ENCODE peak calls at places on chromosomes 5 and 9, in nine cellular contexts. One of them, this sample, is unnamed.

GRCh38 chr5:147619281-147619680 is 109.4 kb upstream of the DPYSL3 start:
- DNase-seq in foreskin melanocyte: peak
- DNase-seq in AG08396: no peak
- DNase-seq in astrocyte of the spinal cord: peak
- DNase-seq in nephron progenitor cell: no peak
- DNase-seq in AG10803: no peak
- DNase-seq in PC-9: peak
- DNase-seq in choroid plexus epithelial cell: no peak
- DNase-seq in SJSA1: no peak
- DNase-seq in this sample: no peak

GRCh38 chr5:56200856-56201638 is 32.1 kb downstream of the ANKRD55 start:
- DNase-seq in AG10803: peak
- DNase-seq in choroid plexus epithelial cell: peak
- DNase-seq in PC-9: peak
- DNase-seq in foreskin melanocyte: peak
- DNase-seq in astrocyte of the spinal cord: peak
- DNase-seq in AG08396: peak
- DNase-seq in SJSA1: peak
- DNase-seq in nephron progenitor cell: peak
- DNase-seq in this sample: peak

GRCh38 chr9:23073136-23073535 is 626.5 kb downstream of the DMRTA1 start:
- DNase-seq in nephron progenitor cell: no peak
- DNase-seq in PC-9: no peak
- DNase-seq in SJSA1: no peak
- DNase-seq in choroid plexus epithelial cell: no peak
- DNase-seq in AG08396: no peak
- DNase-seq in AG10803: no peak
- DNase-seq in foreskin melanocyte: no peak
- DNase-seq in astrocyte of the spinal cord: no peak
- DNase-seq in this sample: no peak

GRCh38 chr9:78167356-78167755 is 68.5 kb upstream of the CEP78 start:
- DNase-seq in choroid plexus epithelial cell: peak
- DNase-seq in foreskin melanocyte: no peak
- DNase-seq in SJSA1: no peak
- DNase-seq in AG08396: no peak
- DNase-seq in AG10803: no peak
- DNase-seq in astrocyte of the spinal cord: peak
- DNase-seq in nephron progenitor cell: peak
- DNase-seq in PC-9: peak
- DNase-seq in this sample: no peak

GRCh38 chr9:20512106-20512505 is 110.2 kb downstream of the MLLT3 start:
- DNase-seq in AG08396: peak
- DNase-seq in SJSA1: no peak
- DNase-seq in nephron progenitor cell: no peak
- DNase-seq in choroid plexus epithelial cell: peak
- DNase-seq in foreskin melanocyte: no peak
- DNase-seq in astrocyte of the spinal cord: peak
- DNase-seq in AG10803: peak
- DNase-seq in PC-9: peak
- DNase-seq in this sample: no peak

GRCh38 chr5:75601567-75601966 is 9.7 kb upstream of the ANKDD1B start:
- DNase-seq in astrocyte of the spinal cord: no peak
- DNase-seq in nephron progenitor cell: no peak
- DNase-seq in choroid plexus epithelial cell: peak
- DNase-seq in SJSA1: no peak
- DNase-seq in AG08396: no peak
- DNase-seq in PC-9: no peak
- DNase-seq in foreskin melanocyte: no peak
- DNase-seq in AG10803: no peak
- DNase-seq in this sample: no peak

GRCh38 chr5:58816181-58816731 is 233.4 kb downstream of the RAB3C start:
- DNase-seq in nephron progenitor cell: no peak
- DNase-seq in astrocyte of the spinal cord: no peak
- DNase-seq in AG08396: no peak
- DNase-seq in foreskin melanocyte: no peak
- DNase-seq in PC-9: no peak
- DNase-seq in choroid plexus epithelial cell: no peak
- DNase-seq in AG10803: no peak
- DNase-seq in SJSA1: no peak
- DNase-seq in this sample: no peak

GRCh38 chr9:118586978-118587377 is 782.3 kb downstream of the BRINP1 start:
- DNase-seq in PC-9: no peak
- DNase-seq in AG08396: no peak
- DNase-seq in astrocyte of the spinal cord: no peak
- DNase-seq in nephron progenitor cell: no peak
- DNase-seq in choroid plexus epithelial cell: no peak
- DNase-seq in SJSA1: no peak
- DNase-seq in foreskin melanocyte: no peak
- DNase-seq in AG10803: no peak
- DNase-seq in this sample: no peak

GRCh38 chr9:21402387-21403247 is 6.3 kb upstream of the IFNA8 start:
- DNase-seq in SJSA1: no peak
- DNase-seq in choroid plexus epithelial cell: no peak
- DNase-seq in foreskin melanocyte: no peak
- DNase-seq in nephron progenitor cell: peak
- DNase-seq in AG10803: no peak
- DNase-seq in PC-9: no peak
- DNase-seq in AG08396: no peak
- DNase-seq in astrocyte of the spinal cord: no peak
- DNase-seq in this sample: peak

GRCh38 chr9:120531683-120532300 is 48.2 kb downstream of the CDK5RAP2 start:
- DNase-seq in astrocyte of the spinal cord: peak
- DNase-seq in choroid plexus epithelial cell: peak
- DNase-seq in SJSA1: peak
- DNase-seq in AG08396: peak
- DNase-seq in foreskin melanocyte: no peak
- DNase-seq in AG10803: peak
- DNase-seq in PC-9: no peak
- DNase-seq in nephron progenitor cell: no peak
- DNase-seq in this sample: no peak

GRCh38 chr9:88011005-88011766 is 36.9 kb upstream of the CDK20 start:
- DNase-seq in foreskin melanocyte: no peak
- DNase-seq in AG10803: peak
- DNase-seq in choroid plexus epithelial cell: peak
- DNase-seq in nephron progenitor cell: no peak
- DNase-seq in astrocyte of the spinal cord: no peak
- DNase-seq in SJSA1: peak
- DNase-seq in PC-9: no peak
- DNase-seq in AG08396: peak
- DNase-seq in this sample: no peak

GRCh38 chr9:119963798-119964372 is 594.6 kb upstream of the BRINP1 start:
- DNase-seq in nephron progenitor cell: peak
- DNase-seq in foreskin melanocyte: peak
- DNase-seq in PC-9: peak
- DNase-seq in AG10803: peak
- DNase-seq in AG08396: peak
- DNase-seq in choroid plexus epithelial cell: peak
- DNase-seq in astrocyte of the spinal cord: peak
- DNase-seq in SJSA1: peak
- DNase-seq in this sample: no peak

GRCh38 chr5:178624626-178625546 is 2.0 kb downstream of the CLK4 start:
- DNase-seq in choroid plexus epithelial cell: peak
- DNase-seq in foreskin melanocyte: no peak
- DNase-seq in AG08396: no peak
- DNase-seq in AG10803: peak
- DNase-seq in PC-9: no peak
- DNase-seq in nephron progenitor cell: peak
- DNase-seq in astrocyte of the spinal cord: no peak
- DNase-seq in SJSA1: peak
- DNase-seq in this sample: no peak

GRCh38 chr5:25713259-25713658 is 1068.5 kb upstream of the CDH10 start:
- DNase-seq in foreskin melanocyte: no peak
- DNase-seq in AG08396: no peak
- DNase-seq in SJSA1: no peak
- DNase-seq in PC-9: no peak
- DNase-seq in astrocyte of the spinal cord: no peak
- DNase-seq in AG10803: no peak
- DNase-seq in nephron progenitor cell: peak
- DNase-seq in choroid plexus epithelial cell: no peak
- DNase-seq in this sample: no peak

GRCh38 chr9:89756891-89757537 is 152.2 kb downstream of the GADD45G start:
- DNase-seq in choroid plexus epithelial cell: no peak
- DNase-seq in astrocyte of the spinal cord: no peak
- DNase-seq in nephron progenitor cell: no peak
- DNase-seq in AG08396: no peak
- DNase-seq in AG10803: no peak
- DNase-seq in PC-9: no peak
- DNase-seq in foreskin melanocyte: no peak
- DNase-seq in SJSA1: no peak
- DNase-seq in this sample: no peak

GRCh38 chr5:95892784-95893354 is 68.8 kb downstream of the ELL2 start:
- DNase-seq in foreskin melanocyte: no peak
- DNase-seq in astrocyte of the spinal cord: peak
- DNase-seq in PC-9: no peak
- DNase-seq in choroid plexus epithelial cell: peak
- DNase-seq in AG10803: peak
- DNase-seq in nephron progenitor cell: no peak
- DNase-seq in AG08396: no peak
- DNase-seq in SJSA1: no peak
- DNase-seq in this sample: peak

GRCh38 chr9:131386258-131386657 is 7.6 kb upstream of the PRRC2B start:
- DNase-seq in foreskin melanocyte: no peak
- DNase-seq in SJSA1: no peak
- DNase-seq in nephron progenitor cell: no peak
- DNase-seq in AG10803: no peak
- DNase-seq in choroid plexus epithelial cell: no peak
- DNase-seq in astrocyte of the spinal cord: no peak
- DNase-seq in PC-9: no peak
- DNase-seq in AG08396: no peak
- DNase-seq in this sample: no peak

GRCh38 chr5:105924366-105924765 is 1746.4 kb downstream of the EFNA5 start:
- DNase-seq in AG10803: peak
- DNase-seq in astrocyte of the spinal cord: no peak
- DNase-seq in AG08396: no peak
- DNase-seq in choroid plexus epithelial cell: peak
- DNase-seq in PC-9: no peak
- DNase-seq in nephron progenitor cell: no peak
- DNase-seq in foreskin melanocyte: no peak
- DNase-seq in SJSA1: no peak
- DNase-seq in this sample: no peak

GRCh38 chr9:28197653-28198052 is 624.4 kb upstream of the C9orf72 start:
- DNase-seq in AG10803: no peak
- DNase-seq in foreskin melanocyte: no peak
- DNase-seq in AG08396: no peak
- DNase-seq in PC-9: no peak
- DNase-seq in choroid plexus epithelial cell: no peak
- DNase-seq in SJSA1: no peak
- DNase-seq in astrocyte of the spinal cord: no peak
- DNase-seq in nephron progenitor cell: no peak
- DNase-seq in this sample: no peak

GRCh38 chr5:56973473-56973872 is 21.6 kb upstream of the MIER3 start:
- DNase-seq in foreskin melanocyte: no peak
- DNase-seq in AG10803: no peak
- DNase-seq in choroid plexus epithelial cell: no peak
- DNase-seq in AG08396: no peak
- DNase-seq in SJSA1: no peak
- DNase-seq in PC-9: no peak
- DNase-seq in astrocyte of the spinal cord: no peak
- DNase-seq in nephron progenitor cell: no peak
- DNase-seq in this sample: no peak

GRCh38 chr5:135468086-135468485 is 15.9 kb upstream of the TIFAB start:
- DNase-seq in foreskin melanocyte: no peak
- DNase-seq in astrocyte of the spinal cord: no peak
- DNase-seq in SJSA1: no peak
- DNase-seq in choroid plexus epithelial cell: no peak
- DNase-seq in nephron progenitor cell: no peak
- DNase-seq in PC-9: no peak
- DNase-seq in AG10803: no peak
- DNase-seq in AG08396: no peak
- DNase-seq in this sample: no peak

GRCh38 chr5:26003966-26004365 is 1034.4 kb downstream of the CDH9 start:
- DNase-seq in foreskin melanocyte: no peak
- DNase-seq in AG10803: no peak
- DNase-seq in PC-9: no peak
- DNase-seq in choroid plexus epithelial cell: no peak
- DNase-seq in AG08396: no peak
- DNase-seq in SJSA1: no peak
- DNase-seq in nephron progenitor cell: no peak
- DNase-seq in astrocyte of the spinal cord: no peak
- DNase-seq in this sample: no peak

GRCh38 chr9:129703667-129704355 is 38.4 kb downstream of the PRRX2 start:
- DNase-seq in SJSA1: no peak
- DNase-seq in foreskin melanocyte: no peak
- DNase-seq in PC-9: no peak
- DNase-seq in astrocyte of the spinal cord: no peak
- DNase-seq in choroid plexus epithelial cell: no peak
- DNase-seq in AG08396: peak
- DNase-seq in AG10803: peak
- DNase-seq in nephron progenitor cell: no peak
- DNase-seq in this sample: no peak

GRCh38 chr9:114317665-114318357 is 5.1 kb upstream of the ORM1 start:
- DNase-seq in AG10803: peak
- DNase-seq in astrocyte of the spinal cord: peak
- DNase-seq in AG08396: peak
- DNase-seq in PC-9: no peak
- DNase-seq in SJSA1: no peak
- DNase-seq in nephron progenitor cell: no peak
- DNase-seq in foreskin melanocyte: peak
- DNase-seq in choroid plexus epithelial cell: peak
- DNase-seq in this sample: no peak

GRCh38 chr9:120712539-120713031 is 1.7 kb downstream of the MEGF9 start:
- DNase-seq in AG08396: no peak
- DNase-seq in foreskin melanocyte: no peak
- DNase-seq in nephron progenitor cell: no peak
- DNase-seq in choroid plexus epithelial cell: no peak
- DNase-seq in astrocyte of the spinal cord: no peak
- DNase-seq in PC-9: no peak
- DNase-seq in SJSA1: no peak
- DNase-seq in AG10803: no peak
- DNase-seq in this sample: no peak